ENCODE peak calls at places on chromosomes 12 and 14, in four cellular contexts. S, Z, E and T are unnamed samples.

GRCh38 chr12:30823140-30823669 is 68.5 kb upstream of the CAPRIN2 start:
- DNase-seq in S (peak), Z (no peak), E (no peak), T (peak)

GRCh38 chr14:102690509-102691286 is 86.6 kb upstream of the TRAF3 start:
- DNase-seq in S (no peak), Z (no peak), E (no peak), T (no peak)

GRCh38 chr14:105173901-105174894 is 5.6 kb upstream of the JAG2 start:
- DNase-seq in S (no peak), Z (no peak), E (no peak), T (no peak)

GRCh38 chr12:54015210-54015931 is 6.6 kb downstream of the HOXC8 start:
- DNase-seq in S (no peak), Z (no peak), E (no peak), T (no peak)

GRCh38 chr14:78586681-78587080 is 416.5 kb downstream of the NRXN3 start:
- DNase-seq in S (no peak), Z (no peak), E (no peak), T (no peak)

GRCh38 chr12:6372403-6373003 is 2.9 kb downstream of the SCNN1A start:
- DNase-seq in S (no peak), Z (no peak), E (no peak), T (peak)

GRCh38 chr12:40226652-40227051 is 1.9 kb downstream of the LRRK2 start:
- DNase-seq in S (no peak), Z (no peak), E (no peak), T (no peak)

GRCh38 chr12:45730842-45731336 is 1.4 kb downstream of the ARID2 start:
- DNase-seq in S (no peak), Z (no peak), E (no peak), T (no peak)

GRCh38 chr14:22928237-22929103 is 706 bp downstream of the PRMT5 start:
- DNase-seq in S (no peak), Z (no peak), E (no peak), T (no peak)

GRCh38 chr12:7374423-7375144 is 69.4 kb downstream of the CD163L1 start:
- DNase-seq in S (peak), Z (peak), E (peak), T (peak)

GRCh38 chr12:21881950-21882349 is 59.3 kb downstream of the ABCC9 start:
- DNase-seq in S (no peak), Z (no peak), E (peak), T (no peak)

GRCh38 chr14:53193193-53193592 is 40.1 kb upstream of the DDHD1 start:
- DNase-seq in S (no peak), Z (no peak), E (no peak), T (peak)

GRCh38 chr12:79844693-79845092 is 90.2 kb downstream of the PPP1R12A start:
- DNase-seq in S (peak), Z (peak), E (peak), T (peak)

GRCh38 chr14:22836301-22837058 is at the start of gene MMP14:
- DNase-seq in S (no peak), Z (no peak), E (peak), T (peak)

GRCh38 chr14:93976477-93977057 is at the start of gene ASB2:
- DNase-seq in S (no peak), Z (no peak), E (no peak), T (no peak)

GRCh38 chr12:2035421-2036080 is 17.2 kb upstream of the CACNA1C start:
- DNase-seq in S (no peak), Z (no peak), E (no peak), T (no peak)

GRCh38 chr12:3105690-3106479 is 28.7 kb downstream of the TSPAN9 start:
- DNase-seq in S (no peak), Z (no peak), E (peak), T (no peak)

GRCh38 chr12:13725049-13725448 is 256.4 kb downstream of the GRIN2B start:
- DNase-seq in S (no peak), Z (no peak), E (no peak), T (no peak)

GRCh38 chr14:78127233-78127632 is 42.9 kb upstream of the NRXN3 start:
- DNase-seq in S (no peak), Z (no peak), E (peak), T (no peak)

GRCh38 chr12:52243264-52243773 is 10.3 kb downstream of the KRT7 start:
- DNase-seq in S (no peak), Z (no peak), E (no peak), T (peak)
- H4K8ac ChIP-seq in S (no peak), Z (no peak), E (no peak), T (no peak)

GRCh38 chr14:76919811-76920571 is 93.8 kb downstream of the LRRC74A start:
- DNase-seq in S (no peak), Z (no peak), E (peak), T (peak)
- H2BK120ac ChIP-seq in S (no peak), Z (peak), E (peak), T (peak)

DNA sequence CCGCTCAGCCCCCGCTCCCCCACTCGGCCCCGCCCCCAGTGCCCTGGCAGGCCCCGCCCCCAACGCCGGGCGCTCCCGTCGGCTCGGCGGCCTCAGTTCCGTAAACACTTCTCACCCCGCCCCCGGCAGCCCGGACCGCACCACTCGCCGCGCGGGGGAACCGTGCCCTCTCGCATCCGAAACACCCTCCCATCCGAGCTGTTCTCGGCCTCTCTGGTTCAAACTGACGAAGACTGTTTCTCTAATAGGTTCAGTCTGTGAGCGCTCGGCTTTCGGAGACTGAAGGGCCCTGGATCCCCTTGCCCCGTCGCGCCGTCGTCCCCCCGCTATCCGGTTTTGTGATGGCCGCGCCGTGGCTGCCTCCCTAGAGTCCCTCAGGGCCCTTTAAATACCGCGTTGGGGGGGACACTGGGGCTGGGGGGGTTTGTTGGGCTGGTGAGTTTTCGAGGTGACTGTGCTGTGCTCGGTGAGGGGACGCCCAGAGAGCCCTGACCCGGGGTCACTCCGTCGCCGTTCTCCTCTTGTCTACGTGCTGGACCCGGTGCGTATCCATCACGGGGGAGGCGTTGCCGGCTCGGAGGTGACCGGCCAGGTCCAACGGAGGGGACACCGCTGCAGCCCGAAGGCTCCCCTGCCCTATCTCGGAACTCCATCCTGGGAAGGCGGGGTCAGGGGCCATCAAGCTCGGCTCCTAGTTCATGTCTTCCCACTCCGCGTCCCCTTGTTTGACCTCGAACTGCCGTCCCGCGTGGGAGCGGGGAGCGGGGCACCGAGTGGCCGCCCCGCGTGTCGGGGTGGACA is at the start of gene TCP11L2:
- DNase-seq in S (peak), Z (no peak), E (peak), T (peak)
- H2BK12ac ChIP-seq in S (peak), Z (peak), E (no peak), T (peak)

GRCh38 chr14:101005447-101005846 is 101.9 kb upstream of the RTL1 start:
- DNase-seq in S (no peak), Z (no peak), E (peak), T (no peak)
- H4K8ac ChIP-seq in S (no peak), Z (no peak), E (no peak), T (no peak)

GRCh38 chr14:20680843-20681347 is 3.5 kb upstream of the RNASE4 start:
- DNase-seq in S (no peak), Z (no peak), E (no peak), T (no peak)

GRCh38 chr14:20681348-20682126 is 2.8 kb upstream of the RNASE4 start:
- DNase-seq in S (peak), Z (no peak), E (peak), T (peak)

GRCh38 chr14:20682435-20683124 is 1.8 kb upstream of the RNASE4 start:
- DNase-seq in S (peak), Z (no peak), E (peak), T (peak)

GRCh38 chr14:20683125-20683895 is 1.1 kb upstream of the RNASE4 start:
- DNase-seq in S (peak), Z (peak), E (peak), T (peak)

DNA sequence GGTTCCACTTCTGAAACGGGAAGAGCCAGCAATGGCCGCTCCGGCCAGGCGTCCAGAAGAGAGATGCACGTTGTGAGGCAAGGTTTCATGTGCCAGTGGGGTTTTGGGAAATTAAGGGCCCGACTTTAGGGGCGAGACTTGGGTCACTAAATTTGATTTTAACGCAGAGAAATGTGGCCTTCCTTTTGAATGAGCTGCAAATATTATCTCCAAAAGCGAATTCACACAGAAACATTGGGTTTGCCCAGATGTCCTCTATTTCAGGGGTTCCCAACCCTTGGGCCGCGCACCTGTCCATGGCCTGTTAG is 2.3 kb upstream of the RNASE4 start:
- DNase-seq in S (no peak), Z (no peak), E (no peak), T (no peak)
- H2BK120ac ChIP-seq in S (no peak), Z (no peak), E (no peak), T (peak)

GRCh38 chr14:73758392-73759182 is 44.4 kb upstream of the PNMA1 start:
- DNase-seq in S (no peak), Z (no peak), E (peak), T (peak)
- H2BK12ac ChIP-seq in S (no peak), Z (peak), E (no peak), T (peak)

DNA sequence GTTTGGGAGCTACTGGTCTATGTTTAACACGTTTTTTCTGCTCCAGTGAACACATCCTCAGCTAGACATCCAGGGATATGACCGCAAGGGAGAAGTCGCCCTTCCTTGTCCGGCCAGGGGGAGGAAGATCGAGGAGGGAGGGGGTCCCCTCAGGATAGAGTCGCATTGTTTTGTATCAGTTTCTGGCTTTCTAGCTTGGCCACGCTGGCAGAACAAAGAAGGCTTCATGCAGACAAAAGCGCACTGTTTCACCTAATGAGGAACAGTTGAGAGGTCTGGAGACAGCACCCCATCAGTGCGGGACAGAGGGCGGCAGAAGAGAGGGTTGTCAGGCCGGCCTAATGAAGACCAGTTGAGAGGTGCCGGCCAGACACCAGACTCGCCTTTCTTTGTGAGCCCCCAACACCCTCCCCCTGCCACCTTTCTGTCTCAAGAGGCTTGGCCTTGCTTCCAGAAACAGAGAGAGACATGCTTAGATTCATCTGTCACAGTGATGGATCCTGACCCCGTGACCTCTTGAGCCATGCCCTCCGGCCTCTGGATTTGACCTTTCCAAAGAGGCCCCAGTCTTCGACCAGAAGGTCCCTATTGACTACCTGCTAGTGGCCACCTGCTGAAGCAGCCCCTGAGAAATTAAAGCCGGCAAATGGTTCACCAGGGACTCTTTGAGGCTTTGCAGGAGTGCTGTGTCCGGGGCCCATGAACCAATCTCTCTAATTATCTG is 254.7 kb upstream of the TBX3 start:
- DNase-seq in S (peak), Z (no peak), E (no peak), T (no peak)
- H4K8ac ChIP-seq in S (no peak), Z (no peak), E (no peak), T (peak)